ENCODE peak calls at places on chromosomes 11 and 22, in ten cellular contexts. N, W, Y, O, I, E, R, Z, F and L are unnamed samples.

GRCh38 chr11:126153999-126154398 is 57.5 kb downstream of the RPUSD4 start:
- DNase-seq in N (peak), W (no peak), Y (no peak), O (no peak), I (peak), E (no peak), R (no peak), Z (peak), F (peak), L (no peak)

GRCh38 chr22:47176573-47177333 is 414.3 kb downstream of the TBC1D22A start:
- DNase-seq in N (no peak), W (no peak), Y (peak), O (no peak), I (no peak), E (no peak), R (no peak), Z (no peak), F (no peak), L (no peak)

GRCh38 chr11:64564947-64565889 is 25.8 kb upstream of the SLC22A12 start:
- DNase-seq in N (no peak), W (no peak), Y (peak), O (no peak), I (no peak), E (no peak), R (no peak), Z (no peak), F (no peak), L (no peak)

GRCh38 chr11:6387811-6388599 is 2.3 kb upstream of the SMPD1 start:
- DNase-seq in N (peak), W (no peak), Y (no peak), O (no peak), I (peak), E (no peak), R (no peak), Z (no peak), F (peak), L (no peak)

GRCh38 chr11:134556186-134556585 is 144.1 kb upstream of the B3GAT1 start:
- DNase-seq in N (no peak), W (no peak), Y (no peak), O (no peak), I (no peak), E (no peak), R (no peak), Z (no peak), F (no peak), L (no peak)

GRCh38 chr11:61447601-61448551 is 18.0 kb downstream of the SDHAF2 start:
- DNase-seq in N (peak), W (no peak), Y (no peak), O (no peak), I (no peak), E (no peak), R (no peak), Z (no peak), F (peak), L (no peak)

GRCh38 chr11:7911011-7911410 is 20.1 kb downstream of the OR10A6 start:
- DNase-seq in N (no peak), W (no peak), Y (no peak), O (no peak), I (no peak), E (no peak), R (no peak), Z (no peak), F (no peak), L (no peak)

GRCh38 chr11:10619281-10619680 is 50.8 kb upstream of the LYVE1 start:
- DNase-seq in N (no peak), W (no peak), Y (no peak), O (no peak), I (peak), E (no peak), R (no peak), Z (no peak), F (no peak), L (no peak)

GRCh38 chr11:129731316-129731715 is 84.3 kb upstream of the TMEM45B start:
- DNase-seq in N (no peak), W (no peak), Y (no peak), O (no peak), I (no peak), E (no peak), R (no peak), Z (no peak), F (no peak), L (peak)

GRCh38 chr11:59255281-59255680 is 42.6 kb upstream of the MPEG1 start:
- DNase-seq in N (no peak), W (no peak), Y (no peak), O (no peak), I (no peak), E (no peak), R (no peak), Z (no peak), F (no peak), L (no peak)

GRCh38 chr22:46079093-46079860 is 71.0 kb upstream of the PPARA start:
- DNase-seq in N (no peak), W (no peak), Y (peak), O (no peak), I (peak), E (no peak), R (no peak), Z (no peak), F (peak), L (no peak)

GRCh38 chr22:47452184-47452583 is 689.7 kb downstream of the TBC1D22A start:
- DNase-seq in N (no peak), W (no peak), Y (no peak), O (no peak), I (no peak), E (no peak), R (no peak), Z (no peak), F (no peak), L (no peak)

GRCh38 chr22:50287731-50288130 is 17.6 kb upstream of the MAPK11 start:
- DNase-seq in N (no peak), W (no peak), Y (no peak), O (no peak), I (no peak), E (no peak), R (no peak), Z (no peak), F (no peak), L (no peak)

GRCh38 chr11:8192016-8192895 is 23.4 kb upstream of the RIC3 start:
- DNase-seq in N (peak), W (no peak), Y (no peak), O (no peak), I (peak), E (peak), R (peak), Z (peak), F (peak), L (peak)

GRCh38 chr11:68297494-68297811 is 14.9 kb upstream of the LRP5 start:
- DNase-seq in N (no peak), W (no peak), Y (no peak), O (no peak), I (no peak), E (no peak), R (no peak), Z (no peak), F (no peak), L (no peak)

GRCh38 chr11:34236572-34236971 is 121.2 kb downstream of the ABTB2 start:
- DNase-seq in N (no peak), W (no peak), Y (no peak), O (no peak), I (no peak), E (no peak), R (no peak), Z (no peak), F (no peak), L (no peak)

GRCh38 chr11:47305734-47306483 is 36.0 kb downstream of the MADD start:
- DNase-seq in N (no peak), W (no peak), Y (no peak), O (no peak), I (no peak), E (no peak), R (no peak), Z (no peak), F (no peak), L (no peak)

GRCh38 chr11:119791701-119792151 is 62.7 kb upstream of the NECTIN1 start:
- DNase-seq in N (peak), W (no peak), Y (no peak), O (no peak), I (peak), E (peak), R (no peak), Z (no peak), F (peak), L (no peak)

GRCh38 chr11:70933986-70934583 is 318.3 kb downstream of the SHANK2 start:
- DNase-seq in N (no peak), W (no peak), Y (no peak), O (no peak), I (no peak), E (no peak), R (no peak), Z (no peak), F (no peak), L (no peak)

GRCh38 chr22:31229402-31230140 is 17.5 kb downstream of the LIMK2 start:
- DNase-seq in N (peak), W (no peak), Y (no peak), O (no peak), I (peak), E (no peak), R (no peak), Z (no peak), F (peak), L (no peak)

GRCh38 chr11:70482529-70482917 is 84.2 kb downstream of the CTTN start:
- DNase-seq in N (no peak), W (no peak), Y (peak), O (no peak), I (peak), E (no peak), R (no peak), Z (no peak), F (no peak), L (no peak)

GRCh38 chr22:40258463-40259046 is 80.8 kb downstream of the TNRC6B start:
- DNase-seq in N (peak), W (no peak), Y (no peak), O (no peak), I (peak), E (no peak), R (no peak), Z (no peak), F (peak), L (peak)

GRCh38 chr22:24423519-24424000 is 3.8 kb upstream of the ADORA2A start:
- DNase-seq in N (no peak), W (no peak), Y (peak), O (peak), I (no peak), E (no peak), R (peak), Z (no peak), F (peak), L (no peak)

GRCh38 chr22:46747646-46748045 is 9.6 kb upstream of the CERK start:
- DNase-seq in N (no peak), W (no peak), Y (peak), O (no peak), I (no peak), E (no peak), R (no peak), Z (no peak), F (no peak), L (no peak)

GRCh38 chr11:36868380-36868779 is 270.3 kb upstream of the RAG2 start:
- DNase-seq in N (no peak), W (no peak), Y (no peak), O (no peak), I (no peak), E (no peak), R (no peak), Z (no peak), F (no peak), L (no peak)

GRCh38 chr11:9180784-9181183 is 84.4 kb downstream of the DENND5A start:
- DNase-seq in N (no peak), W (no peak), Y (no peak), O (no peak), I (peak), E (no peak), R (no peak), Z (no peak), F (peak), L (no peak)

GRCh38 chr22:37641251-37641949 is 1.9 kb downstream of the SH3BP1 start:
- DNase-seq in N (no peak), W (no peak), Y (no peak), O (no peak), I (no peak), E (no peak), R (no peak), Z (no peak), F (no peak), L (no peak)
- H3K4me3 ChIP-seq in N (no peak), W (peak), Y (peak), O (peak), I (no peak), E (no peak), R (peak), Z (no peak), F (no peak), L (peak)

GRCh38 chr11:27699242-27699925 is 871 bp downstream of the BDNF start:
- DNase-seq in N (peak), W (no peak), Y (no peak), O (no peak), I (peak), E (no peak), R (no peak), Z (no peak), F (peak), L (no peak)

GRCh38 chr11:27700351-27701261 is at the start of gene BDNF:
- DNase-seq in N (peak), W (no peak), Y (no peak), O (no peak), I (peak), E (no peak), R (no peak), Z (no peak), F (peak), L (no peak)

GRCh38 chr11:27697679-27698275 is 2.5 kb downstream of the BDNF start:
- DNase-seq in N (no peak), W (no peak), Y (no peak), O (no peak), I (peak), E (no peak), R (no peak), Z (no peak), F (peak), L (no peak)

GRCh38 chr11:27699926-27700350 is 317 bp downstream of the BDNF start:
- DNase-seq in N (no peak), W (no peak), Y (peak), O (no peak), I (no peak), E (no peak), R (no peak), Z (no peak), F (peak), L (no peak)

DNA sequence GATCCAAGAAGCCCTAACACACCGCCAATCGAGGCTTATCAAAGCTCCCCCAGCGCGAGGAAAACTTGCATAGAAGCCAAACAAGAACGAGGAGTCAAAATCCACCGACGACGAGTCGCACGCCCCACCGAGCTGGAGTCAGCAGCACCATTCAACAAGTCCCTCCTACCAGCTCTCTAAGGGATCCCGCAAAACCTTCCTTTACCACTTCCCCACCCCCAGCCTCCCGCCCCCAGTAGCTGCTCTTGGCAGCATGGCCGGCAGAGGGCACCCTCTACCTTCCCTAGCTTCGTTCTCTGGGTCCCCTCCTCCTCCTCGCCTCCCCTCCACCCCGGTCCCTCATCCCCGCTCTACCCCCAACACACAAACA is 1.4 kb downstream of the BDNF start:
- DNase-seq in N (peak), W (no peak), Y (peak), O (no peak), I (peak), E (peak), R (peak), Z (peak), F (peak), L (no peak)
- H3K4me3 ChIP-seq in N (peak), W (peak), Y (peak), O (no peak), I (peak), E (peak), R (no peak), Z (peak), F (peak), L (peak)

GRCh38 chr11:88178211-88178610 is 3.0 kb upstream of the RAB38 start:
- DNase-seq in N (peak), W (no peak), Y (no peak), O (no peak), I (peak), E (peak), R (no peak), Z (no peak), F (peak), L (no peak)

GRCh38 chr11:88171982-88172381 is 3.3 kb downstream of the RAB38 start:
- DNase-seq in N (no peak), W (no peak), Y (no peak), O (no peak), I (no peak), E (no peak), R (no peak), Z (no peak), F (no peak), L (no peak)

GRCh38 chr11:88175707-88176066 is 444 bp upstream of the RAB38 start:
- DNase-seq in N (no peak), W (no peak), Y (no peak), O (no peak), I (peak), E (no peak), R (no peak), Z (no peak), F (peak), L (no peak)

GRCh38 chr11:88175004-88175706 is at the start of gene RAB38:
- DNase-seq in N (no peak), W (no peak), Y (peak), O (no peak), I (peak), E (no peak), R (no peak), Z (no peak), F (peak), L (no peak)

GRCh38 chr11:88174627-88175003 is 628 bp downstream of the RAB38 start:
- DNase-seq in N (peak), W (no peak), Y (peak), O (no peak), I (peak), E (peak), R (no peak), Z (no peak), F (peak), L (no peak)
- H3K4me3 ChIP-seq in N (peak), W (peak), Y (peak), O (peak), I (peak), E (peak), R (peak), Z (peak), F (peak), L (peak)

DNA sequence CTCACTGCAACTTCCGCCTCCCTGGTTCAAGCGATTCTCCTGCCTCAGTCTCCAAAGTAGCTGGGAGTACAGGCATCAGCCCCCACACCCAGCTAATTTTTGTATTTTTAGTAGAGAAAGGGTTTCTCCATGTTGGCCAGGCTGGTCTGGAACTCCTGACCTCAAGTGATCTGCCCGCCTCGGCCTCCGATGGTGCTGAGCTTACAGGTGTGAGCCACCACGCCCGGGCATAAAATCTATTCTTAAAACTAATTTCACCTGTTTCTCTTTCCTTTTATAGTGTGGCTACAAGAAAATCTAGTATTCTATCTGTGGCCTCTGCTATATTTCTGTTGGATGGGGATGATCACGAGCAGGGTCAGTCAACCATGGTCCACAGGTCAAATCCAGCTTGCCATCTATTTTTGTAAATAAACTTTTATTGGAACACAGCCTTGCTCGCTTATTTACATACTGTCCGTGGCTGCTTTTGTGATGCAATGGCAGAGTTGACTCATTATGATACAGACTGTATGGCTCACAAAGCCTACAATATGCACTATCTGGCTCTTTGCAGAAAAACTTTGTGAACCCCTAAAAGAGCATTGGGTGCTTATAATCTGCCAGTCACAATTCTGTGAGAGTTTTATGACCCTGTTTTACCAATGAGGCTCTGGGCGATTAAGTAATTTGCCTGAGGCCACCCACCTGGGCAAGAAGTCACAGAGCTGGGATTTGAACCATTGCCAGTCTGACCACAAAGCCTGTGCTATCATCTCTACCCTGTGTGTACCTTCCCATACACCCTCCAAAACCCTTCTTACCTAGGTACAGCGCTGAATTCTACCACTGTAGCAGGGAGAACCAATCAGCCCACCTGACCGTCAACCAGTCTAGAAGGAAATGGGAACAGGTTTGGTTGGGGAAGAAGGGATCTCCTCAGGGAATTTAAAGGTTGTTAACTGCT is 28.3 kb downstream of the SLC1A2 start:
- DNase-seq in N (peak), W (no peak), Y (peak), O (no peak), I (peak), E (no peak), R (no peak), Z (no peak), F (peak), L (peak)
- H3K4me3 ChIP-seq in N (no peak), W (no peak), Y (peak), O (no peak), I (no peak), E (no peak), R (no peak), Z (no peak), F (no peak), L (no peak)

GRCh38 chr11:95306816-95307215 is 75.8 kb upstream of the SESN3 start:
- DNase-seq in N (no peak), W (no peak), Y (no peak), O (no peak), I (no peak), E (no peak), R (no peak), Z (no peak), F (no peak), L (no peak)
- H3K4me3 ChIP-seq in N (no peak), W (no peak), Y (no peak), O (no peak), I (no peak), E (no peak), R (no peak), Z (no peak), F (no peak), L (no peak)

GRCh38 chr11:107928767-107929507 is 689 bp downstream of the RAB39A start:
- DNase-seq in N (no peak), W (no peak), Y (no peak), O (no peak), I (no peak), E (no peak), R (no peak), Z (no peak), F (no peak), L (no peak)
- H3K4me3 ChIP-seq in N (peak), W (peak), Y (peak), O (no peak), I (no peak), E (peak), R (no peak), Z (peak), F (peak), L (peak)

GRCh38 chr22:42324991-42325710 is 54.7 kb upstream of the TCF20 start:
- DNase-seq in N (no peak), W (no peak), Y (no peak), O (no peak), I (no peak), E (no peak), R (no peak), Z (no peak), F (no peak), L (no peak)
- H3K4me3 ChIP-seq in N (no peak), W (no peak), Y (no peak), O (no peak), I (no peak), E (no peak), R (no peak), Z (no peak), F (no peak), L (no peak)